ENCODE peak calls at places on chromosomes 13 and 19, in seven cellular contexts. D, L, Y, R, C, P and G are unnamed samples.

GRCh38 chr19:39160523-39160861 is 34.9 kb downstream of the PAK4 start:
- DNase-seq in D (no peak), L (no peak), Y (peak), R (no peak), C (peak), P (no peak), G (peak)

GRCh38 chr19:29395712-29396414 is 129.9 kb upstream of the VSTM2B start:
- DNase-seq in D (no peak), L (no peak), Y (no peak), R (no peak), C (no peak), P (no peak), G (no peak)

GRCh38 chr13:101474419-101474957 is 22.0 kb downstream of the ITGBL1 start:
- DNase-seq in D (no peak), L (no peak), Y (no peak), R (no peak), C (no peak), P (no peak), G (no peak)

GRCh38 chr19:39499082-39499642 is 415 bp downstream of the DLL3 start:
- DNase-seq in D (no peak), L (no peak), Y (no peak), R (peak), C (no peak), P (no peak), G (no peak)

GRCh38 chr13:106152047-106152446 is 383.4 kb downstream of the EFNB2 start:
- DNase-seq in D (no peak), L (peak), Y (no peak), R (no peak), C (no peak), P (no peak), G (no peak)

GRCh38 chr13:33279898-33280549 is 5.5 kb downstream of the STARD13 start:
- DNase-seq in D (no peak), L (no peak), Y (no peak), R (no peak), C (no peak), P (no peak), G (no peak)

GRCh38 chr13:35198821-35199220 is 256.8 kb downstream of the NBEA start:
- DNase-seq in D (no peak), L (no peak), Y (no peak), R (no peak), C (no peak), P (no peak), G (no peak)

GRCh38 chr13:73922728-73923393 is 211.3 kb downstream of the KLF12 start:
- DNase-seq in D (no peak), L (no peak), Y (no peak), R (no peak), C (no peak), P (no peak), G (no peak)

GRCh38 chr13:42615691-42616090 is 41.7 kb downstream of the TNFSF11 start:
- DNase-seq in D (no peak), L (no peak), Y (no peak), R (no peak), C (no peak), P (no peak), G (no peak)

GRCh38 chr19:5154129-5154798 is 185.4 kb downstream of the KDM4B start:
- DNase-seq in D (no peak), L (peak), Y (peak), R (peak), C (no peak), P (no peak), G (peak)

GRCh38 chr19:16139752-16140151 is 3.7 kb upstream of the HSH2D start:
- DNase-seq in D (no peak), L (peak), Y (no peak), R (no peak), C (no peak), P (no peak), G (no peak)

GRCh38 chr13:34358811-34359513 is 541.0 kb downstream of the RFC3 start:
- DNase-seq in D (peak), L (no peak), Y (no peak), R (no peak), C (no peak), P (no peak), G (no peak)

GRCh38 chr13:98796191-98796590 is 43.7 kb upstream of the SLC15A1 start:
- DNase-seq in D (peak), L (no peak), Y (no peak), R (no peak), C (no peak), P (no peak), G (no peak)

GRCh38 chr13:110116072-110116487 is 190.9 kb downstream of the COL4A1 start:
- DNase-seq in D (no peak), L (peak), Y (peak), R (peak), C (no peak), P (no peak), G (peak)

GRCh38 chr19:40960062-40960685 is 30.9 kb upstream of the CYP2B6 start:
- DNase-seq in D (no peak), L (peak), Y (no peak), R (no peak), C (no peak), P (no peak), G (no peak)

GRCh38 chr13:99215466-99215865 is 14.8 kb downstream of the UBAC2 start:
- DNase-seq in D (peak), L (no peak), Y (no peak), R (no peak), C (no peak), P (no peak), G (no peak)

GRCh38 chr13:99658266-99658991 is 157.2 kb downstream of the TM9SF2 start:
- DNase-seq in D (peak), L (peak), Y (peak), R (peak), C (peak), P (no peak), G (peak)

GRCh38 chr13:37640499-37640898 is 41.9 kb upstream of the POSTN start:
- DNase-seq in D (no peak), L (no peak), Y (no peak), R (no peak), C (no peak), P (no peak), G (no peak)

GRCh38 chr19:1445932-1446712 is 3.8 kb upstream of the APC2 start:
- DNase-seq in D (no peak), L (no peak), Y (no peak), R (peak), C (no peak), P (no peak), G (no peak)

GRCh38 chr13:44197791-44198770 is 175.5 kb upstream of the SERP2 start:
- DNase-seq in D (peak), L (no peak), Y (no peak), R (no peak), C (no peak), P (no peak), G (no peak)

GRCh38 chr13:86841264-86841663 is 829.9 kb upstream of the SLITRK5 start:
- DNase-seq in D (no peak), L (no peak), Y (no peak), R (no peak), C (no peak), P (no peak), G (no peak)

GRCh38 chr13:110137677-110138008 is 169.3 kb downstream of the COL4A1 start:
- DNase-seq in D (no peak), L (peak), Y (no peak), R (no peak), C (no peak), P (no peak), G (no peak)

GRCh38 chr13:68439821-68440220 is 1209.7 kb upstream of the PCDH9 start:
- DNase-seq in D (no peak), L (no peak), Y (no peak), R (no peak), C (no peak), P (no peak), G (no peak)

GRCh38 chr13:91546865-91547264 is 148.4 kb downstream of the GPC5 start:
- DNase-seq in D (no peak), L (no peak), Y (no peak), R (no peak), C (no peak), P (no peak), G (no peak)

GRCh38 chr19:4814625-4815425 is 16.7 kb downstream of the TICAM1 start:
- DNase-seq in D (no peak), L (no peak), Y (no peak), R (no peak), C (no peak), P (no peak), G (no peak)

GRCh38 chr13:76418404-76418803 is 467.8 kb downstream of the KCTD12 start:
- DNase-seq in D (no peak), L (no peak), Y (no peak), R (no peak), C (no peak), P (no peak), G (no peak)

DNA sequence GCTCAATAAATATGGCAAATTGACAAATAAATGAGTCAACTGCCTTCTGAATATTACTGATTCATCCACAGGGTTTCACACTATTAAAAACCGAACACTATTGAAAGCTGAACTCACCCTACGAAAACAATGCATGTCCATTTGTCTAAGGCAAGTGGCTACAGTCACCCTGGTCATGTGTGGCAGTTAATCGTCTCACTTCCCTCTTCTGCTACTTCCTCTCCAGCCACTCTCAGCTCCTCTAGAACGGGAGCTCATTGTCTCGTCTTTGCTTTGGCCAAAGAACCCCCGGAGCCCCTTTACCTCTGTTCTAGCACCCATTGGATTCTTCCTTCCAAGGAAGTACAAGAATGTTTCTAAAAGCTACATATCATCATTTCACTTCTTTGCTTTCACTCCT is 74.4 kb upstream of the ZNF599 start:
- DNase-seq in D (no peak), L (no peak), Y (peak), R (no peak), C (no peak), P (no peak), G (no peak)
- H3K4me3 ChIP-seq in D (no peak), L (no peak), Y (no peak), R (no peak), C (no peak), P (no peak), G (no peak)

GRCh38 chr19:17605761-17606745 is 50.6 kb downstream of the COLGALT1 start:
- DNase-seq in D (no peak), L (peak), Y (peak), R (peak), C (no peak), P (peak), G (peak)
- TF ChIP-seq POLR2AphosphoS5 in D (no peak), L (no peak), Y (peak), R (no peak), C (no peak), P (peak), G (no peak)

GRCh38 chr19:51339687-51340656 is 2.0 kb downstream of the VSIG10L start:
- DNase-seq in D (peak), L (peak), Y (peak), R (peak), C (peak), P (peak), G (peak)
- TF ChIP-seq POLR2A in D (no peak), L (no peak), Y (no peak), R (peak), C (no peak), P (peak), G (no peak)

GRCh38 chr19:11175920-11176319 is 20.3 kb upstream of the SPC24 start:
- DNase-seq in D (no peak), L (no peak), Y (no peak), R (no peak), C (no peak), P (no peak), G (no peak)

GRCh38 chr19:11180346-11180745 is 17.0 kb downstream of the KANK2 start:
- DNase-seq in D (no peak), L (no peak), Y (no peak), R (no peak), C (no peak), P (no peak), G (no peak)

GRCh38 chr19:11176466-11177193 is 20.7 kb downstream of the KANK2 start:
- DNase-seq in D (no peak), L (no peak), Y (no peak), R (peak), C (no peak), P (no peak), G (no peak)

GRCh38 chr19:11179716-11180297 is 17.5 kb downstream of the KANK2 start:
- DNase-seq in D (no peak), L (no peak), Y (no peak), R (no peak), C (no peak), P (no peak), G (no peak)

GRCh38 chr19:11177592-11177991 is 19.8 kb downstream of the KANK2 start:
- DNase-seq in D (no peak), L (no peak), Y (no peak), R (no peak), C (no peak), P (no peak), G (no peak)
- H3K4me3 ChIP-seq in D (no peak), L (no peak), Y (no peak), R (no peak), C (no peak), P (no peak), G (no peak)

GRCh38 chr19:48918801-48919247 is 14.7 kb upstream of the DHDH start:
- DNase-seq in D (no peak), L (no peak), Y (no peak), R (no peak), C (no peak), P (peak), G (no peak)
- TF ChIP-seq POLR2AphosphoS5 in D (no peak), L (no peak), Y (no peak), R (no peak), C (no peak), P (no peak), G (no peak)

GRCh38 chr19:2950286-2951124 is 5.7 kb upstream of the ZNF77 start:
- DNase-seq in D (peak), L (peak), Y (peak), R (peak), C (peak), P (peak), G (peak)
- TF ChIP-seq POLR2A in D (peak), L (peak), Y (peak), R (peak), C (peak), P (peak), G (peak)